ENCODE peak calls at places on chromosomes 16 and 17, in seven cellular contexts. J, W, V, R, P, K and H are unnamed samples.

GRCh38 chr16:58418601-58419000 is 26.3 kb downstream of the GINS3 start:
- DNase-seq in J (no peak), W (no peak), V (no peak), R (no peak), P (no peak), K (peak), H (no peak)

GRCh38 chr17:35129973-35130351 is 8.5 kb downstream of the FNDC8 start:
- DNase-seq in J (no peak), W (no peak), V (no peak), R (no peak), P (no peak), K (peak), H (no peak)

GRCh38 chr16:49575352-49576172 is 202.0 kb downstream of the C16orf78 start:
- DNase-seq in J (no peak), W (no peak), V (no peak), R (peak), P (no peak), K (no peak), H (no peak)

GRCh38 chr16:46591257-46591656 is 29.9 kb downstream of the SHCBP1 start:
- DNase-seq in J (no peak), W (no peak), V (no peak), R (no peak), P (no peak), K (no peak), H (no peak)

GRCh38 chr17:45394001-45394912 is 38.4 kb downstream of the ARHGAP27 start:
- DNase-seq in J (no peak), W (no peak), V (no peak), R (no peak), P (no peak), K (no peak), H (no peak)

GRCh38 chr16:58495861-58496331 is 4.0 kb upstream of the NDRG4 start:
- DNase-seq in J (no peak), W (no peak), V (no peak), R (peak), P (no peak), K (no peak), H (no peak)

GRCh38 chr17:42980766-42981397 is 517 bp downstream of the RUNDC1 start:
- DNase-seq in J (peak), W (peak), V (peak), R (peak), P (no peak), K (peak), H (peak)

GRCh38 chr16:70152578-70153302 is 20.8 kb upstream of the CLEC18C start:
- DNase-seq in J (no peak), W (no peak), V (no peak), R (peak), P (no peak), K (no peak), H (no peak)

GRCh38 chr16:3060339-3061127 is 4.9 kb upstream of the IL32 start:
- DNase-seq in J (no peak), W (no peak), V (no peak), R (no peak), P (no peak), K (no peak), H (no peak)

GRCh38 chr17:4591529-4591928 is 7.2 kb downstream of the SMTNL2 start:
- DNase-seq in J (no peak), W (no peak), V (peak), R (no peak), P (no peak), K (peak), H (no peak)

GRCh38 chr17:70355185-70355584 is 185.9 kb downstream of the KCNJ2 start:
- DNase-seq in J (no peak), W (no peak), V (no peak), R (no peak), P (no peak), K (peak), H (no peak)

GRCh38 chr16:30030011-30030685 is 923 bp downstream of the TLCD3B start:
- DNase-seq in J (no peak), W (no peak), V (no peak), R (no peak), P (no peak), K (no peak), H (no peak)

GRCh38 chr16:9976641-9977040 is 205.6 kb downstream of the GRIN2A start:
- DNase-seq in J (no peak), W (peak), V (no peak), R (no peak), P (no peak), K (no peak), H (no peak)

GRCh38 chr16:31191697-31192428 is 10.7 kb downstream of the PYCARD start:
- DNase-seq in J (no peak), W (no peak), V (no peak), R (peak), P (no peak), K (no peak), H (no peak)

GRCh38 chr17:65018612-65019290 is 37.8 kb downstream of the GNA13 start:
- DNase-seq in J (no peak), W (no peak), V (no peak), R (no peak), P (no peak), K (peak), H (no peak)

GRCh38 chr17:43015579-43015978 is 6.6 kb downstream of the VAT1 start:
- DNase-seq in J (no peak), W (no peak), V (no peak), R (peak), P (no peak), K (no peak), H (no peak)

GRCh38 chr16:4415538-4416199 is 727 bp downstream of the CORO7 start:
- DNase-seq in J (peak), W (no peak), V (no peak), R (peak), P (peak), K (peak), H (no peak)

GRCh38 chr17:31225831-31226230 is 71.2 kb downstream of the OMG start:
- DNase-seq in J (no peak), W (no peak), V (no peak), R (no peak), P (no peak), K (no peak), H (no peak)

GRCh38 chr16:83744521-83744981 is 63.2 kb upstream of the HSBP1 start:
- DNase-seq in J (no peak), W (no peak), V (no peak), R (peak), P (peak), K (peak), H (no peak)

GRCh38 chr17:76421054-76421427 is 31.9 kb downstream of the UBE2O start:
- DNase-seq in J (no peak), W (no peak), V (no peak), R (peak), P (no peak), K (peak), H (no peak)

GRCh38 chr17:72976971-72977767 is 115.3 kb downstream of the SLC39A11 start:
- DNase-seq in J (no peak), W (no peak), V (peak), R (no peak), P (peak), K (peak), H (peak)

GRCh38 chr17:6843241-6843890 is 11.8 kb upstream of the TEKT1 start:
- DNase-seq in J (no peak), W (no peak), V (peak), R (no peak), P (peak), K (peak), H (peak)

GRCh38 chr17:44780845-44781480 is 22.2 kb downstream of the ADAM11 start:
- DNase-seq in J (no peak), W (peak), V (no peak), R (peak), P (no peak), K (no peak), H (no peak)

GRCh38 chr17:28528329-28529011 is 22.3 kb downstream of the FOXN1 start:
- DNase-seq in J (no peak), W (no peak), V (peak), R (no peak), P (no peak), K (no peak), H (no peak)

GRCh38 chr17:42135664-42136653 is 13.4 kb downstream of the HSPB9 start:
- DNase-seq in J (no peak), W (no peak), V (peak), R (peak), P (peak), K (peak), H (peak)

GRCh38 chr17:37657202-37657601 is 14.0 kb upstream of the DDX52 start:
- DNase-seq in J (no peak), W (no peak), V (no peak), R (no peak), P (no peak), K (no peak), H (no peak)

GRCh38 chr17:50195196-50195865 is 6.1 kb downstream of the COL1A1 start:
- DNase-seq in J (peak), W (no peak), V (no peak), R (no peak), P (no peak), K (peak), H (peak)

GRCh38 chr17:28227278-28228108 is 91.5 kb upstream of the TMEM97 start:
- DNase-seq in J (no peak), W (peak), V (peak), R (peak), P (no peak), K (peak), H (peak)

GRCh38 chr17:66925811-66926500 is 38.6 kb upstream of the CACNG4 start:
- DNase-seq in J (no peak), W (no peak), V (no peak), R (peak), P (no peak), K (no peak), H (no peak)

GRCh38 chr16:29653436-29653835 is 9.6 kb upstream of the SPN start:
- DNase-seq in J (no peak), W (no peak), V (no peak), R (no peak), P (no peak), K (no peak), H (no peak)

GRCh38 chr17:81509048-81509686 is 3.4 kb downstream of the ACTG1 start:
- DNase-seq in J (peak), W (no peak), V (no peak), R (no peak), P (no peak), K (no peak), H (no peak)

GRCh38 chr16:15439102-15439501 is 4.7 kb downstream of the BMERB1 start:
- DNase-seq in J (no peak), W (no peak), V (no peak), R (no peak), P (no peak), K (no peak), H (no peak)

GRCh38 chr17:58245428-58246103 is 7.2 kb downstream of the LPO start:
- DNase-seq in J (no peak), W (no peak), V (no peak), R (no peak), P (no peak), K (no peak), H (no peak)

GRCh38 chr16:9332574-9333148 is 241.2 kb downstream of the HAPSTR1 start:
- DNase-seq in J (no peak), W (no peak), V (no peak), R (no peak), P (no peak), K (no peak), H (no peak)

GRCh38 chr16:53224932-53225533 is 170.2 kb downstream of the CHD9 start:
- DNase-seq in J (no peak), W (no peak), V (no peak), R (no peak), P (no peak), K (peak), H (no peak)

GRCh38 chr17:45228985-45229517 is 7.4 kb downstream of the FMNL1 start:
- DNase-seq in J (peak), W (no peak), V (peak), R (peak), P (no peak), K (peak), H (peak)

GRCh38 chr17:7709031-7709430 is 4.0 kb downstream of the EFNB3 start:
- DNase-seq in J (no peak), W (no peak), V (no peak), R (no peak), P (no peak), K (no peak), H (no peak)

GRCh38 chr17:77457572-77458201 is 316.9 kb downstream of the SEC14L1 start:
- DNase-seq in J (peak), W (no peak), V (no peak), R (no peak), P (no peak), K (no peak), H (no peak)